ENCODE peak calls at places on chromosome 21, in nine cellular contexts. B is HEK293T; J is MV-4-11; D is adipocyte; P is stimulated activated CD8-positive, alpha-beta memory T cell treated with anti-CD3 and anti-CD28 coated beads, Interleukin-4, amount 100 ng/mL, for 1 hour; U is stimulated activated CD4-positive, alpha-beta T cell treated with anti-CD3 and anti-CD28 coated beads, Interleukin-1b, Interleukin-23, amount 100 ng/mL, for 1 hour; M is thoracic aorta; E is pancreas; Q is D341Med. I is an unnamed sample.

GRCh38 chr21:15063821-15064575 is 802 bp downstream of the NRIP1 start:
- DNase-seq in M (no peak), B (peak; percentile 34), U (no peak), P (no peak), Q (no peak), J (no peak), E (peak; percentile 59), D (peak; percentile 72), I (peak; percentile 71)

GRCh38 chr21:33117268-33117888 is 47.4 kb downstream of the OLIG1 start:
- DNase-seq in P (no peak), B (no peak), U (no peak), D (no peak), M (no peak), J (no peak), E (no peak), Q (no peak), I (no peak)

GRCh38 chr21:41918561-41919358 is 35.1 kb downstream of the C2CD2 start:
- DNase-seq in J (no peak), E (no peak), U (no peak), D (no peak), P (no peak), B (no peak), Q (no peak), M (no peak), I (no peak)

GRCh38 chr21:46424621-46425020 is 34.1 kb upstream of the DIP2A start:
- DNase-seq in D (no peak), J (no peak), M (no peak), Q (peak; percentile 24), P (no peak), U (no peak), E (no peak), B (no peak), I (no peak)

GRCh38 chr21:32529679-32530078 is 55.6 kb downstream of the TCP10L start:
- DNase-seq in M (no peak), D (no peak), J (no peak), B (no peak), Q (no peak), U (no peak), E (no peak), P (no peak), I (no peak)

GRCh38 chr21:33367309-33367973 is 35.8 kb upstream of the IFNGR2 start:
- DNase-seq in B (no peak), J (no peak), E (no peak), Q (no peak), D (no peak), U (no peak), P (no peak), M (no peak), I (no peak)

GRCh38 chr21:45320991-45321656 is 33.4 kb upstream of the POFUT2 start:
- DNase-seq in B (no peak), E (no peak), M (no peak), D (no peak), Q (no peak), P (no peak), U (no peak), J (no peak), I (no peak)

GRCh38 chr21:20882462-20883415 is 115.5 kb upstream of the NCAM2 start:
- DNase-seq in E (peak; percentile 39), P (no peak), M (no peak), U (no peak), D (peak; percentile 24), J (peak; percentile 41), Q (peak; percentile 57), B (peak; percentile 26), I (peak; percentile 51)

GRCh38 chr21:36397606-36398005 is 12.4 kb downstream of the CHAF1B start:
- DNase-seq in E (no peak), M (no peak), U (no peak), J (no peak), Q (no peak), P (no peak), B (no peak), D (no peak), I (no peak)

GRCh38 chr21:29168874-29169273 is 38.4 kb downstream of the MAP3K7CL start:
- DNase-seq in U (no peak), J (no peak), P (no peak), B (no peak), E (no peak), M (no peak), D (no peak), Q (no peak), I (no peak)

GRCh38 chr21:31604591-31605190 is 54.8 kb upstream of the SOD1 start:
- DNase-seq in D (peak; percentile 85), E (peak; percentile 64), U (peak; percentile 53), Q (peak; percentile 71), M (no peak), B (peak; percentile 77), J (peak; percentile 62), P (peak; percentile 62), I (peak; percentile 85)

I was measured in astrocyte of the hippocampus.